ENCODE peak calls at places on chromosomes 13 and 19, in five cellular contexts. Y is fibroblast of mammary gland, S is endodermal cell, B is thoracic aorta, O is hepatocyte. H is an unnamed sample.

GRCh38 chr13:34507630-34508029 is 434.4 kb upstream of the NBEA start:
- DNase-seq in S (no peak), Y (no peak), B (no peak), O (no peak), H (no peak)

GRCh38 chr19:35755550-35756371 is 1.1 kb downstream of the HSPB6 start:
- DNase-seq in Y (peak), B (no peak), S (peak), O (peak), H (peak)

GRCh38 chr13:105805866-105806265 is 729.6 kb downstream of the EFNB2 start:
- DNase-seq in B (no peak), Y (no peak), O (no peak), S (no peak), H (no peak)

GRCh38 chr19:1244693-1245451 is 3.3 kb downstream of the ATP5F1D start:
- DNase-seq in Y (no peak), O (peak), S (no peak), B (no peak), H (no peak)

GRCh38 chr13:110759710-110760109 is 46.2 kb downstream of the ING1 start:
- DNase-seq in Y (peak), O (no peak), S (no peak), B (no peak), H (no peak)

GRCh38 chr19:43675269-43675879 is 5.4 kb upstream of the PLAUR start:
- DNase-seq in S (no peak), Y (peak), O (peak), B (no peak), H (peak)

GRCh38 chr13:59510377-59510776 is 653.4 kb downstream of the DIAPH3 start:
- DNase-seq in B (no peak), S (no peak), Y (no peak), O (no peak), H (no peak)

GRCh38 chr13:30047154-30047874 is 196.9 kb upstream of the UBL3 start:
- DNase-seq in B (no peak), Y (no peak), S (no peak), O (no peak), H (no peak)

GRCh38 chr19:57615346-57615745 is 1.3 kb downstream of the ZNF134 start:
- DNase-seq in B (no peak), O (no peak), Y (no peak), S (no peak), H (no peak)

GRCh38 chr19:49085868-49086232 is 599 bp downstream of the SNRNP70 start:
- DNase-seq in O (no peak), S (no peak), B (no peak), Y (no peak), H (no peak)

GRCh38 chr13:114067381-114067885 is 65.0 kb downstream of the RASA3 start:
- DNase-seq in S (no peak), O (no peak), B (no peak), Y (peak), H (peak)

GRCh38 chr13:100581504-100581903 is 7.1 kb downstream of the GGACT start:
- DNase-seq in O (no peak), B (no peak), Y (no peak), S (no peak), H (no peak)

GRCh38 chr13:57633950-57634828 is 2.6 kb downstream of the PCDH17 start:
- DNase-seq in B (no peak), Y (no peak), S (peak), O (peak), H (no peak)

GRCh38 chr19:31674503-31675186 is 325.4 kb upstream of the TSHZ3 start:
- DNase-seq in S (no peak), O (no peak), Y (peak), B (no peak), H (no peak)

GRCh38 chr13:74305876-74306275 is 171.7 kb upstream of the KLF12 start:
- DNase-seq in O (no peak), Y (peak), S (peak), B (no peak), H (no peak)

GRCh38 chr19:23075031-23075733 is 41.6 kb upstream of the ZNF730 start:
- DNase-seq in B (no peak), O (peak), Y (peak), S (peak), H (peak)

GRCh38 chr19:33470040-33470330 is 51.6 kb downstream of the PEPD start:
- DNase-seq in B (no peak), Y (no peak), S (peak), O (no peak), H (no peak)

GRCh38 chr13:100898431-100898830 is 223.8 kb upstream of the TMTC4 start:
- DNase-seq in B (no peak), S (no peak), O (no peak), Y (peak), H (no peak)

GRCh38 chr19:14632286-14632685 is 42.4 kb downstream of the ADGRE3 start:
- DNase-seq in S (peak), O (no peak), Y (peak), B (no peak), H (peak)

GRCh38 chr13:28611654-28612131 is 47.2 kb upstream of the POMP start:
- DNase-seq in S (no peak), O (no peak), Y (no peak), B (no peak), H (no peak)

GRCh38 chr13:63381078-63381859 is 1965.6 kb upstream of the PCDH20 start:
- DNase-seq in S (no peak), Y (no peak), O (no peak), B (no peak), H (no peak)

GRCh38 chr19:27971869-27972268 is 1241.1 kb downstream of the UQCRFS1 start:
- DNase-seq in O (no peak), B (no peak), Y (no peak), S (no peak), H (no peak)

GRCh38 chr13:112968380-112968909 is 569 bp upstream of the MCF2L start:
- DNase-seq in Y (no peak), B (no peak), O (peak), S (peak), H (peak)

GRCh38 chr13:109369357-109370052 is 416.9 kb downstream of the IRS2 start:
- DNase-seq in Y (no peak), B (no peak), O (no peak), S (no peak), H (no peak)

GRCh38 chr19:13866463-13867046 is 10.4 kb upstream of the NANOS3 start:
- DNase-seq in Y (no peak), O (peak), S (no peak), B (no peak), H (peak)

GRCh38 chr13:28258401-28258800 is 120.1 kb downstream of the PAN3 start:
- DNase-seq in S (no peak), B (no peak), Y (no peak), O (no peak), H (no peak)

GRCh38 chr13:28558126-28558525 is 63.2 kb upstream of the FLT1 start:
- DNase-seq in B (no peak), S (no peak), Y (peak), O (no peak), H (no peak)

GRCh38 chr13:24671367-24672117 is 8.7 kb upstream of the ATP12A start:
- DNase-seq in S (peak), O (peak), Y (peak), B (no peak), H (peak)

GRCh38 chr13:60759499-60759898 is 362.5 kb downstream of the TDRD3 start:
- DNase-seq in B (no peak), S (peak), O (no peak), Y (no peak), H (no peak)

GRCh38 chr19:15379996-15380647 is 535 bp upstream of the AKAP8 start:
- DNase-seq in B (no peak), O (peak), Y (peak), S (peak), H (peak)

GRCh38 chr13:64087624-64088023 is 2672.0 kb upstream of the PCDH20 start:
- DNase-seq in O (no peak), S (no peak), B (no peak), Y (no peak), H (no peak)

GRCh38 chr19:1668339-1669123 is 16.1 kb upstream of the TCF3 start:
- DNase-seq in B (no peak), Y (no peak), O (peak), S (peak), H (peak)

GRCh38 chr13:27795718-27796019 is 3.4 kb downstream of the GSX1 start:
- DNase-seq in O (no peak), Y (no peak), B (no peak), S (no peak), H (no peak)

GRCh38 chr19:21474671-21475181 is 30.7 kb upstream of the ZNF429 start:
- DNase-seq in O (peak), Y (peak), B (peak), S (peak), H (peak)

GRCh38 chr19:33390120-33390907 is 16.8 kb downstream of the CEBPG start:
- DNase-seq in S (no peak), B (no peak), Y (peak), O (no peak), H (no peak)

GRCh38 chr13:99986751-99987150 is 5.2 kb downstream of the ZIC2 start:
- DNase-seq in S (peak), Y (no peak), B (no peak), O (no peak), H (no peak)

GRCh38 chr13:30172593-30173300 is 134.6 kb downstream of the KATNAL1 start:
- DNase-seq in S (no peak), O (no peak), Y (peak), B (no peak), H (no peak)

DNA sequence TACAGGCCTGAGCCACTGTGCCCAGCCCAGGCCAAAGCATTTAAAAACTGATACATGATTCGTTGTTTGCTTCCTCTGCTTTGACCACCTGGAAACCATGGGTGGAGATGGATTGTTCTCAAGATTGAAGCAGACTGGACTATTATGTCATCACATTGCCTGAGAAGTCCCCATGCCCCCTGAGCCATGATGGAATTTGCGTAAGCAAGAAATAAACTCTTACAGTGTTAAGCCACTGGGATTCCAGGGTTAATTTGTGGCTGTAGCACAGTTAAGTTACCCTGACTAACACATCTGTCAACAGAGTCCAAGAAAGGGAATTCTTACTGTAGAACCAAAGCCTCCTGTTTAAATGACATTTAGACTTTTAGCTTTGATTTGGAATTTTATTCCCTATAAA is 19.4 kb upstream of the DHRS12 start:
- DNase-seq in Y (no peak), O (no peak), B (no peak), S (no peak), H (no peak)
- TF ChIP-seq CTCF in Y (no peak), O (no peak), B (no peak), S (no peak), H (no peak)

GRCh38 chr13:62250501-62251175 is 835.0 kb upstream of the PCDH20 start:
- DNase-seq in Y (no peak), O (peak), S (no peak), B (no peak), H (no peak)

GRCh38 chr13:62246581-62246980 is 830.9 kb upstream of the PCDH20 start:
- DNase-seq in Y (no peak), O (no peak), S (no peak), B (no peak), H (no peak)

DNA sequence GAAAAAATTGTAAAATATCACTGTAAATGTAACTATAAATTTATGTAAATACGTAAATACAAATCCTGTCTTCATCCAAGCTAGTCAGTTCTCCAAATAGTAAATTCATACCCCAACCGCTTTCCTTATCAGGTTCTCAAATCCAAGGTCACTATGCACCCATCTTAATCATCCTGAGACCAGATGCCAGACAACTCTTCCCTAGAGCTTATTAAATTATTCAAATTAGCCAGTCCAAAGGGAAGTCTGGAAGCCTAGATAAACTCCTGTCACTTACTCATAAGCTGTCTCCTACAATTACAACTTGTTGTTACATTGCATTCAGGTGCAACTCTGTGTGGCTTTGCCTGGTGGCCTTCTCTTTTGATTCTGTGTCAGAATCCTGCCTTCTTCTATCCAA is 836.1 kb upstream of the PCDH20 start:
- DNase-seq in O (no peak), Y (no peak), S (no peak), B (no peak), H (no peak)
- TF ChIP-seq CTCF in O (no peak), Y (no peak), S (no peak), B (no peak), H (no peak)

DNA sequence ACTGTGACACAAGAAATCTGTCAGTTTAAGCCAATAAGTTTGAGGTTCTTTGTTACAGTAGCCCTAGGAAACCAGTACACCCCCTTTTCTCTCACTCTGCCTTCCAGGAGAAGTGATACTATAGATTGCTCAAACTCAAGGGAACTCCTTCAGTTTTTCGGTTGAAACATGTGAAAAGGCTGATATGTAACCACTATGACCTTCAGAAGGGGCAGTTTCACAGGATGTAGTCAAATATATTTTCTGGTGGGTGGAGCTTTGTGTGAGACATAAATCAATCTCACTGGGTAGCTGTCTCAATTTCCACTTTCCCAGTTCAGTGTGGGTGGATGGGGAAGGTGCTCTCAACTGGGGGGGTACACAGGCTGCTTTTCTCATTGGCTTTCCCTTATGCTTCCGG is 41.7 kb downstream of the HTR2A start:
- DNase-seq in B (no peak), S (no peak), O (no peak), Y (no peak), H (peak)
- TF ChIP-seq CTCF in B (no peak), S (no peak), O (no peak), Y (no peak), H (no peak)

GRCh38 chr13:52024481-52024880 is at the start of gene UTP14C:
- DNase-seq in Y (no peak), S (no peak), B (no peak), O (no peak), H (no peak)

GRCh38 chr13:52025475-52026245 is 1.2 kb downstream of the UTP14C start:
- DNase-seq in S (no peak), B (no peak), Y (no peak), O (no peak), H (no peak)

GRCh38 chr13:52029569-52029968 is 5.1 kb downstream of the UTP14C start:
- DNase-seq in S (no peak), B (no peak), O (no peak), Y (no peak), H (no peak)

GRCh38 chr13:52027832-52028231 is 3.3 kb downstream of the UTP14C start:
- DNase-seq in O (no peak), S (no peak), Y (no peak), B (no peak), H (no peak)

DNA sequence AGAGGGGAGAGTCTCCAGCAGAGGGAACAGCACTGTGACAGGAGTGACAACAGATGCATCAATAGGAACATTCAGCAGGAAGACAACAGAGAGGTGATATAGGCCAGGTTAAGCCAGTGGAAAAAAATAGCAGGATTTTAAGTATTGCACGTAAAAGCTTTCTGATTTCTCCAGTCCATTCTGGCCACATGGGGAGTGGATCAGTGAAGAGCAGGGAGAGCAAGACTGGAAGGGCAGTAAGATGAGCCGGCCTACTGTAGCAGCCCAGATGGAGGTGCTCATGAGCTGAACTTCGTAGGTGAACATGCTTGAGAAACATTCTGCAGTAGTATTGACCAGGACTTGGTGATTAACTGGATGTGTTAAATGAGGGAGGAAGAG is 1.7 kb downstream of the UTP14C start:
- DNase-seq in O (no peak), S (peak), B (no peak), Y (no peak), H (no peak)
- TF ChIP-seq CTCF in O (no peak), S (peak), B (no peak), Y (no peak), H (no peak)

GRCh38 chr19:40523322-40524047 is 53.2 kb upstream of the SHKBP1 start:
- DNase-seq in Y (peak), B (no peak), S (peak), O (peak), H (peak)
- TF ChIP-seq CTCF in Y (peak), B (peak), S (peak), O (peak), H (peak)

GRCh38 chr19:53655042-53655665 is 23.4 kb downstream of the DPRX start:
- DNase-seq in S (no peak), Y (no peak), O (no peak), B (no peak), H (no peak)
- TF ChIP-seq CTCF in S (no peak), Y (no peak), O (no peak), B (no peak), H (no peak)

DNA sequence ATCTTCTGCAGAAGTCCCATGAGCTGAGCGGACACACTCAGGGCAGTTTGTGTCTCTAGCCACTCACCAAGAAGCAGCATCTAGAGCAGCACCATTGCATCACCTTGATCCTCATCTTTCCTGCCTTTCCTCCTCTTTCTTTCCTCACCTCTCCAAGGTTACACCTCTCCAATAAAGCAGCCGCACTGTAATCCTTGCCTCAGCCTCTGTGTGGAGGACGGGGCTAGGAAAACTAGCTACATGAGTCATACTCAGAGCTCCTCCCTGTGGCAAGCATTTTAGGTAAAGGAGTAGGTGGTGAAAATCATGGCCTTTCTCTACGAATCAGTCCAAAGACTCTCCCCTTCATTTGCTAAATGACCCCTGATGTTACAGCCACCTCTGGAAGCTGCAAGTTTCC is 108.8 kb downstream of the DNAJC15 start:
- DNase-seq in Y (peak), S (peak), B (no peak), O (peak), H (peak)
- TF ChIP-seq CTCF in Y (peak), S (peak), B (no peak), O (peak), H (peak)

GRCh38 chr19:7636691-7637373 is at the start of gene STXBP2:
- DNase-seq in S (peak), Y (no peak), B (no peak), O (peak), H (peak)

GRCh38 chr19:7640803-7641202 is 3.9 kb downstream of the STXBP2 start:
- DNase-seq in B (no peak), O (no peak), Y (no peak), S (no peak), H (no peak)

GRCh38 chr19:7639863-7640348 is 3.0 kb downstream of the STXBP2 start:
- DNase-seq in S (no peak), B (no peak), O (no peak), Y (no peak), H (no peak)

GRCh38 chr19:7637374-7638256 is 705 bp downstream of the STXBP2 start:
- DNase-seq in Y (no peak), O (peak), S (no peak), B (no peak), H (no peak)

GRCh38 chr19:7638802-7639465 is 2.0 kb downstream of the STXBP2 start:
- DNase-seq in S (no peak), Y (no peak), B (no peak), O (no peak), H (no peak)
- TF ChIP-seq CTCF in S (no peak), Y (no peak), B (no peak), O (no peak), H (no peak)

DNA sequence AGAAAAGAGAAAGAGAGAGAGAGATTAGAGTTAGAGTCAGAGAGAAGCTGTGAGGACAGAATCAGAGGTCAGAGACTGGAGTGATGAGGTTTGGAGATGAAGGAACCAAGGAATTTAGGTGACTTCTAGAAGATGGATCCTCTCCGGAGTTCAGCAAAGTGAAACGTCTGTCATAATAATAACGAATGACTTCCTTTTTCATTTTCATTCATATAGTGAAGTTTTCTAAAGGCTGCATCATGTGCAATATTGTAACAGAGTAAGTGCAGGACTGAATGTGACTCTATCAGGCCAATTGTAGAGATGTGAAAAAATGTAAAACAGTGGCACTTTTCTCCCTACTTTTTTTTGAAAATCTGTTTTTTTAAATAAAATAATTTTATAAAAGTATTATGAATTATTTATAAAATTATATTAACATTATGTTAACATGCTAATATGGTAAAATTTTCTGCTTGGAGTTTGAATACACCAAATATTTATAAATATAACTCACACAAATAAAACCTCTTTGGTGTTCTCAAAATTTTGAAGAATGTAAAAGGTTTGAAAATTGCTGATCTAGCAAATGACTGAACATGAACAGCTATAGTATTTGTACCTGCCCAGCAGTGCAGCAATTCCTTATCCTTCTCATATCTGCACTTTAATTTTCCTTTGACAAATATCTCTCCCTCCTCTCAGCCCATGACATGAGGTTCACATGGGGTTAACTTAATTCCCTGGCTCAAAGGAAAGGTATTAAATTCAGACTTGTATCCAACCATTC is 4.2 kb upstream of the TNFSF11 start:
- DNase-seq in B (no peak), O (no peak), Y (no peak), S (no peak), H (peak)
- TF ChIP-seq CTCF in B (no peak), O (no peak), Y (no peak), S (no peak), H (no peak)